ENCODE peak calls at places on chromosome 17, in ten cellular contexts. C is HCT116, W is Karpas-422, R is fibroblast of lung, K is mammary epithelial cell, G is neural progenitor cell, I is MM.1S, H is mesendoderm, S is H1, L is mesenchymal stem cell. V is an unnamed sample.

GRCh38 chr17:55480907-55481306 is 30.3 kb downstream of the SMIM36 start:
- DNase-seq in C (no peak), W (no peak), R (no peak), K (no peak), G (no peak), I (no peak), H (no peak), S (no peak), L (no peak), V (no peak)

GRCh38 chr17:19269641-19270040 is 32.5 kb downstream of the EPN2 start:
- DNase-seq in C (no peak), W (no peak), R (no peak), K (no peak), G (no peak), I (no peak), H (no peak), S (no peak), L (no peak), V (no peak)

GRCh38 chr17:62172492-62173291 is 107.6 kb upstream of the MED13 start:
- DNase-seq in C (no peak), W (no peak), R (no peak), K (no peak), G (no peak), I (no peak), H (no peak), S (no peak), L (no peak), V (peak)

GRCh38 chr17:41063449-41063848 is 2.2 kb downstream of the KRTAP2-4 start:
- DNase-seq in C (no peak), W (no peak), R (no peak), K (no peak), G (no peak), I (no peak), H (no peak), S (no peak), L (no peak), V (no peak)

GRCh38 chr17:32323784-32324590 is 18.0 kb downstream of the C17orf75 start:
- DNase-seq in C (no peak), W (no peak), R (peak), K (peak), G (peak), I (peak), H (no peak), S (no peak), L (peak), V (no peak)

GRCh38 chr17:55785181-55785580 is 34.3 kb downstream of the PCTP start:
- DNase-seq in C (no peak), W (no peak), R (no peak), K (no peak), G (no peak), I (no peak), H (no peak), S (no peak), L (no peak), V (peak)

GRCh38 chr17:29665480-29665807 is 42.7 kb upstream of the CORO6 start:
- DNase-seq in C (no peak), W (no peak), R (no peak), K (no peak), G (no peak), I (no peak), H (no peak), S (no peak), L (no peak), V (no peak)

GRCh38 chr17:58277107-58277506 is 3.6 kb downstream of the MPO start:
- DNase-seq in C (peak), W (peak), R (no peak), K (no peak), G (peak), I (peak), H (peak), S (no peak), L (no peak), V (peak)

GRCh38 chr17:17811381-17812210 is 25.2 kb downstream of the SREBF1 start:
- DNase-seq in C (no peak), W (peak), R (no peak), K (no peak), G (peak), I (no peak), H (peak), S (no peak), L (peak), V (no peak)

GRCh38 chr17:3693829-3694231 is 2.1 kb downstream of the P2RX5 start:
- DNase-seq in C (no peak), W (peak), R (no peak), K (no peak), G (no peak), I (peak), H (no peak), S (no peak), L (no peak), V (no peak)
- H3K9ac ChIP-seq in C (no peak), W (peak), R (no peak), K (no peak), G (no peak), I (no peak), H (no peak), S (no peak), L (no peak), V (no peak)

DNA sequence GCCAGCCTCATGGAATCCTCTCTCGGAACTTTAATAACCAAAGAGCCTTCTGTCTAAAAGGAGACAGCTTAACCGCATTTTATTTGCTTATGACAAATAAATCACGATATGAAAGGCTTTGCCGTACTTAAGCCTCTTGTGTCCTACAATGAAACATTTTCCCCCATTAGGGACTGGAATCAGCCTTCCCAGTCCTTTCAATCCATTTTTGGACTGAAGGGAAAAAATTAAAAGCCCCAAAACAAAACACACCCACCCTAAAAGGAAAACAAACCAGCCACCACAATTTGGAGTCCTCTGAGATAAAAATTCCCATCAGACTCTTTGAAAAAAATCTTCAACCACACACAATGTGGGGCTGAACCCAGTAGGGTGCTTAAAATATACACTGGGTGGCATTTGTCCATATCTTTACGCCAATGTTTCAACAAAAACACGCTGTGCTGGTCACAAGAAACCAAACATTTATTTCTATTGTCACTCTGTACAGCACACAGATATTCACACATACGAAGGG is 3.0 kb downstream of the HOXB4 start:
- DNase-seq in C (no peak), W (no peak), R (peak), K (peak), G (no peak), I (no peak), H (no peak), S (no peak), L (peak), V (peak)
- H3K9ac ChIP-seq in C (no peak), W (no peak), R (no peak), K (no peak), G (no peak), I (no peak), H (no peak), S (no peak), L (peak), V (no peak)

GRCh38 chr17:73613271-73613941 is 30.8 kb downstream of the SDK2 start:
- DNase-seq in C (no peak), W (no peak), R (no peak), K (no peak), G (peak), I (no peak), H (peak), S (peak), L (no peak), V (no peak)
- H3K9ac ChIP-seq in C (no peak), W (no peak), R (no peak), K (no peak), G (no peak), I (no peak), H (peak), S (no peak), L (no peak), V (no peak)

DNA sequence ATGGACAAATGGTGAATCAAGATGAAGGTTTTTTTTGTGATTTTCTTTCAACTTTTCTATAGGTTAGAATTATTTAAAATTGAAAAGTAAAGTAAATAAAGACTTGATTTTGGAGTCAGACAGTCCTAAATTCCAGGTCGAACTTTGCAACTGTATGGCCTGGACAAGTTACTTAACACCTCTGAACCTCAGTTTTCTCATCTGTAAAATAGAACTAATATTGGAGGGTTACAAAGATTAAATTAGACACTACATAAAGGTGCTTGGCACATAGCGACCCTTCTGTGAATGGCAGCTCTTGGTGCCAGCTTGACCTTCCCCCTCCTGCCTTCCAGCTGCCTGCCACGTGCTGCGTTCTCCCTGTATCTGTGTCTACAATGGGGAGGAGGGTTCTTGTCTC is 3.0 kb downstream of the RSAD1 start:
- DNase-seq in C (no peak), W (no peak), R (no peak), K (no peak), G (no peak), I (no peak), H (no peak), S (no peak), L (no peak), V (no peak)
- H3K9ac ChIP-seq in C (peak), W (no peak), R (no peak), K (no peak), G (no peak), I (no peak), H (no peak), S (no peak), L (no peak), V (peak)

GRCh38 chr17:10702574-10702973 is 5.2 kb downstream of the ADPRM start:
- DNase-seq in C (no peak), W (no peak), R (peak), K (no peak), G (no peak), I (no peak), H (no peak), S (no peak), L (peak), V (no peak)

GRCh38 chr17:10699861-10700260 is 2.5 kb downstream of the ADPRM start:
- DNase-seq in C (no peak), W (no peak), R (no peak), K (no peak), G (no peak), I (no peak), H (no peak), S (no peak), L (peak), V (no peak)

GRCh38 chr17:10697092-10698081 is at the start of the genes ADPRM and SCO1:
- DNase-seq in C (peak), W (peak), R (peak), K (peak), G (peak), I (peak), H (peak), S (peak), L (peak), V (peak)

DNA sequence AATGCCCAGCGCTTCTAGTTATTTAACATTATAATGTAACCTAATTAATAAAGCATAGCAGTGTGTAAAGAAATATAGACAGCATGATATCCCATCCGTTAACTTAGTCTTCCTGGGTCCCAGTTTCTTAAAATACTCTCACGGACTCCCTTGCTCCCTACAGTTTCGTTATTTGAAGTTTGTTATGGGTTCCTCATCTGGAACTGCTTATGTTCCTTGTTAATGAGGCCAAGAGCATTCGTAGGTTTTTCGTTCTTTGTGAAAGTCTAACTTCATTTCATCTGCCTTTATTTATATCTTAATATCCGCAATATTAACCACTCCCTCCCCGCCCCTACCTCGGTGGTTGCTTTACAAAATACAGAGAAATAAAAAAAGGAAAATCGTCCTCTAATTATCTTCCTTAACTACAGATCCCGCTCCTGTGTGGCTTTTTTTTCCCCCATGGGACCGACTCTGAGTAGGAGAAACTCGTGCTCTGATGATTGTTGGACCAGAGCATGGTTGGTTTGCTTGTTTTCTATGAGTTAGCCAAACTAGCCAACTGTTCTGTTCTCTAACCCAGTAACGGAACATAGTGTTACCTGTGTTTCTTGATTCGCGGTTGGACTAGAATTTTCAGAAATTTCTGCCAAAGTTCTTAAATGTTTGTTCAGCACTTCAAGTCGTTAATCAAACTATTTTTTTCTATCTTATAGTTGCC is 873 bp downstream of the ADPRM start:
- DNase-seq in C (no peak), W (peak), R (peak), K (peak), G (no peak), I (no peak), H (peak), S (no peak), L (peak), V (peak)
- H3K9ac ChIP-seq in C (peak), W (peak), R (peak), K (peak), G (peak), I (peak), H (peak), S (peak), L (peak), V (peak)

GRCh38 chr17:82106697-82107305 is 8.8 kb upstream of the FASN start:
- DNase-seq in C (no peak), W (no peak), R (no peak), K (no peak), G (no peak), I (no peak), H (no peak), S (no peak), L (no peak), V (no peak)
- H3K9ac ChIP-seq in C (peak), W (peak), R (no peak), K (no peak), G (no peak), I (peak), H (peak), S (no peak), L (no peak), V (no peak)

DNA sequence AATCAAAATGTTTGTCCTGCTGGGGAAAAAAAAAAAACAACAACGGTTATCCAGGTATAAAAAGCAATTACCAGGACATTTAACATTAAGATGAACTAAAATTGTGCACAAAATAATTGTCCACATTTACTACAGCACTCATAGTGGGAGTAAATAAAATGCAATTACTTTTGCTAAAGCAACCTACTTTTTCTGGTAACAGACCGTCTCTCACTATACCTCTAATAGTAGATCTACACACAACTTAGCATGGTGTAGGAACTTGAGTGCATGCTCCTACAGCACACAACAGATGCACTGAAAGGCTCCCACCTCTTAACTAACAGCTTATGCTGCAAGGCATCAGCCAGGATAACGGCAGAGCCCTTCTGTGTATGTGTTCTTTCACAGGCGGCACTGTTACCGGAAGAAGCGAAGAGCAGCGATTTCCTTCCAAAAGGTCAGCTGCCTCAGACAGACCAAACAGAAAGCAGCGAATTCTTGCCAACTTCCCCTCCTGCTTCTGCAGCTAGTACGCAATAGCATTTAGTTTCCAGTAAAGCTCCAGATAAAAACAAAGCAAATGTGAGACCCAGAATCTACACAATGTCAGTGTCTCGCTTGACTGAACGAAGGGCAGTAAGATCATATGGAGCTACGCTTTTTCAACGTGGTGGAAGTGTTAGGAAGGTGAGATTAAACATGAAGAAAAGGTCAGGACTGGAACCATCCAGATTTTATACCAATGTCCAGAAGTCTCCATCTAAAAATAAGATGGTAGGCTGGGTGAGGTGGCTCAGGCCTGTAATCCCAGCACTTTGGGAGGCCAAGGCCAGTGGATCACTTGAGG is 27.6 kb downstream of the STAT5B start:
- DNase-seq in C (no peak), W (peak), R (peak), K (no peak), G (peak), I (peak), H (peak), S (no peak), L (peak), V (no peak)
- H3K9ac ChIP-seq in C (no peak), W (peak), R (peak), K (no peak), G (no peak), I (peak), H (no peak), S (no peak), L (peak), V (no peak)

DNA sequence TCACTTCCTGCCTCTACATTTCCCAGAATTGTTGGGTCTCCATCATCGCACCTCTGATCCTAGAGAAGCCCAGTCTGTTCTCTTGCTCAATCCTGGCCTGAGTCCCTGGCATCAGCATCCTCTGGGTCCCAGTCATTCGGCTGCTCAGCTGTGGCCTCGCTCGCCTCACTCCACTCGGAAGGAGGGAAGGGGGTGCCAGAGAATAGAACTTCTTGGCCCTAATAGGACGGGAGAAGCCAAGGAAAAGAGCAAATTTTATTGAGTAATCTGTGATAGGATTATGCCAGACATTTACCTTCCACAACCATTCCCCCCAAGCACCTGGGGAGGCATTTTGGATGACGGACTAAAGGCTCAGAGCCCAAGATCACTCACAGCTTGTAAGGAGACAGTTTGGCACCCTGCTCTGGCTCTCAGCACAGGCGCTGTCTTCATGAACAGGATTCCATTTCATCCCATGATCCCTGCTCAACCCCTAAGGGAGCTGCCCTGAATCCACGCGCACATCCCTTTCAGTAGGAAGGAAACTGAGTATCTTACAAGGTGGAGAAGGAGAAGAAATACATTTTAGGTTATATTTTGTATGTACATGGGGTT is 492 bp upstream of the CLEC10A start:
- DNase-seq in C (no peak), W (no peak), R (no peak), K (no peak), G (no peak), I (no peak), H (no peak), S (no peak), L (no peak), V (no peak)
- H3K9ac ChIP-seq in C (no peak), W (no peak), R (no peak), K (no peak), G (no peak), I (no peak), H (no peak), S (no peak), L (no peak), V (no peak)

DNA sequence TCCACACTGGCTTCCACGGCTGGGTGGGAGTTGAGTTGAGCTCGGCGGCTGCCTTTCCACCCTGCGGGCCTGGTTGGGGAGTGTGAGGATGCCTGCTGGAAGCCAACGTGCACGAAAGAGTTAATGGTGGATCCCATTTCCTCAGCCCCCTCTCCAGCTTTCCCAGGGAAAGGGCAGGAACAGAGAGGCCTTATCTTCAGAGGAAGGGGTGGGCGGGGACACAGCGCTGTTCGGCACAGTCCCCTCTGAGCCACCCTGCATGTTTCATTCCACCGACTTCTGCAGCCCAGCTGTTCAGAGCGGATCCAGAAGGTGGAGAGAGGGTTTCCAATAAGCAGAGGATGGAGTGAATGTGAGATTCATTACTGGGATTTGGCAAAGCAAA is 295.3 kb downstream of the SEC14L1 start:
- DNase-seq in C (no peak), W (no peak), R (peak), K (no peak), G (peak), I (no peak), H (peak), S (no peak), L (peak), V (no peak)
- H3K9ac ChIP-seq in C (no peak), W (no peak), R (peak), K (no peak), G (no peak), I (no peak), H (peak), S (no peak), L (peak), V (peak)

DNA sequence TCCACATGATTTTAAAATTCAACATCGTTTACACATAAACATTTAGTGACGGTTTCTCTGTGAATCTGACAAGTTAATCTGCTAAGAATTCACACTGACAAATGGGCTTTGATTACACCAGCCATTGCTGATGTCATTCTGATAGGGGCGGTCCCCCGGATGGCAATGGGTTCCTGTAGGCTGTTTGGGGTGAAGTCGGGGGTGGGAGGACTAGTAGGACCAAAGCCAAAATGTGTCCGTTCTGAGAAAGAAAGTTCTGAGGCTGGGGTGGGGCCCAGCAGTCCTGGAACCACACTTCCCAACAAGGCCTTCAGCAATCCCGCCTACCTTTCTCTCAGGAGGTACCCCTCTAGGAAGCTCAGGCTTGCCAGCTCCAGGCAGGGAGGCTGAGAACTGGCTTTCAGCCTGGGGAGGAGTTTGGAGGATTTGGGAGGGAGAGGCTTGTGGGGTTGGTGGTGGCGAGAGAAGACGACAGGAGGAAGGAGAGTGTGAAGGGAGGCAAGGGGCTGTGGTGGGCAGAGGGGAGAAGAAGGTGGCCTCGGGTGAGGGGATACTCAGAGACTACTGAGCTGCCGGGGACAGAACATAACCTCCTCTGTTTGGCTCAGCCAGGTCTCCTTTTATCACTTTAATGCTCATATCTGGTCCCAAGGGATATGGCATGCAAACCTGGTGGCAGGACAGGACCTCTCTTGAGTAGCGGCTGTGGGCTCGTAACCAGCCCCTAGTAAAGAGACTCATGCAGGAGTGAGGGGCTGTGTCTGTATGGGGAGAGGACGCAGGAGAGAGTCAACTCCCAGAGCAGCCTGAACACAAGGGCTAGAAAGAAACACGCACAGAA is 8.6 kb downstream of the HIC1 start:
- DNase-seq in C (no peak), W (peak), R (peak), K (no peak), G (no peak), I (no peak), H (peak), S (no peak), L (peak), V (no peak)
- H3K9ac ChIP-seq in C (no peak), W (peak), R (peak), K (no peak), G (no peak), I (no peak), H (no peak), S (no peak), L (peak), V (no peak)